ENCODE peak calls at places on chromosomes 5 and 9, in seven cellular contexts. One of them, this sample, is unnamed.

GRCh38 chr9:121239071-121239470 is 28.9 kb upstream of the GSN start:
- DNase-seq in GM23338: no peak
- DNase-seq in OCI-LY7: no peak
- DNase-seq in PC-3: no peak
- DNase-seq in MM.1S: no peak
- DNase-seq in GM23248: peak
- DNase-seq in neural progenitor cell: no peak
- DNase-seq in this sample: no peak

GRCh38 chr5:11334404-11334803 is 569.8 kb downstream of the CTNND2 start:
- DNase-seq in GM23338: no peak
- DNase-seq in OCI-LY7: no peak
- DNase-seq in PC-3: peak
- DNase-seq in MM.1S: no peak
- DNase-seq in GM23248: peak
- DNase-seq in neural progenitor cell: no peak
- DNase-seq in this sample: no peak

GRCh38 chr5:153463806-153464205 is 26.7 kb upstream of the GRIA1 start:
- DNase-seq in GM23338: no peak
- DNase-seq in OCI-LY7: no peak
- DNase-seq in PC-3: peak
- DNase-seq in MM.1S: no peak
- DNase-seq in GM23248: peak
- DNase-seq in neural progenitor cell: peak
- DNase-seq in this sample: no peak

GRCh38 chr5:149651686-149652085 is 70.4 kb downstream of the ARHGEF37 start:
- DNase-seq in GM23338: peak
- DNase-seq in OCI-LY7: peak
- DNase-seq in PC-3: no peak
- DNase-seq in MM.1S: no peak
- DNase-seq in GM23248: no peak
- DNase-seq in neural progenitor cell: no peak
- DNase-seq in this sample: no peak

GRCh38 chr5:157464518-157465171 is 4.6 kb downstream of the NIPAL4 start:
- DNase-seq in GM23338: peak
- DNase-seq in OCI-LY7: no peak
- DNase-seq in PC-3: peak
- DNase-seq in MM.1S: no peak
- DNase-seq in GM23248: peak
- DNase-seq in neural progenitor cell: no peak
- DNase-seq in this sample: peak

GRCh38 chr9:91567642-91568274 is 144.1 kb upstream of the NFIL3 start:
- DNase-seq in GM23338: no peak
- DNase-seq in OCI-LY7: no peak
- DNase-seq in PC-3: no peak
- DNase-seq in MM.1S: no peak
- DNase-seq in GM23248: no peak
- DNase-seq in neural progenitor cell: no peak
- DNase-seq in this sample: no peak

GRCh38 chr9:136975624-136976023 is 1.7 kb upstream of the PTGDS start:
- DNase-seq in GM23338: peak
- DNase-seq in OCI-LY7: peak
- DNase-seq in PC-3: no peak
- DNase-seq in MM.1S: no peak
- DNase-seq in GM23248: no peak
- DNase-seq in neural progenitor cell: peak
- DNase-seq in this sample: no peak

GRCh38 chr5:142495561-142495960 is 170.7 kb upstream of the SPRY4 start:
- DNase-seq in GM23338: no peak
- DNase-seq in OCI-LY7: no peak
- DNase-seq in PC-3: no peak
- DNase-seq in MM.1S: no peak
- DNase-seq in GM23248: peak
- DNase-seq in neural progenitor cell: no peak
- DNase-seq in this sample: no peak

GRCh38 chr9:107425110-107426025 is 64.2 kb downstream of the KLF4 start:
- DNase-seq in GM23338: peak
- DNase-seq in OCI-LY7: peak
- DNase-seq in PC-3: peak
- DNase-seq in MM.1S: peak
- DNase-seq in GM23248: peak
- DNase-seq in neural progenitor cell: peak
- DNase-seq in this sample: peak

GRCh38 chr9:79572891-79573696 is 1.3 kb downstream of the TLE4 start:
- DNase-seq in GM23338: peak
- DNase-seq in OCI-LY7: peak
- DNase-seq in PC-3: no peak
- DNase-seq in MM.1S: peak
- DNase-seq in GM23248: peak
- DNase-seq in neural progenitor cell: peak
- DNase-seq in this sample: no peak

GRCh38 chr5:173923236-173924104 is 35.3 kb downstream of the CPEB4 start:
- DNase-seq in GM23338: peak
- DNase-seq in OCI-LY7: peak
- DNase-seq in PC-3: no peak
- DNase-seq in MM.1S: no peak
- DNase-seq in GM23248: peak
- DNase-seq in neural progenitor cell: peak
- DNase-seq in this sample: no peak

GRCh38 chr5:169609716-169610115 is 26.1 kb downstream of the SPDL1 start:
- DNase-seq in GM23338: peak
- DNase-seq in OCI-LY7: no peak
- DNase-seq in PC-3: no peak
- DNase-seq in MM.1S: no peak
- DNase-seq in GM23248: no peak
- DNase-seq in neural progenitor cell: peak
- DNase-seq in this sample: no peak

GRCh38 chr5:43573058-43573457 is 16.2 kb upstream of the PAIP1 start:
- DNase-seq in GM23338: no peak
- DNase-seq in OCI-LY7: no peak
- DNase-seq in PC-3: no peak
- DNase-seq in MM.1S: no peak
- DNase-seq in GM23248: peak
- DNase-seq in neural progenitor cell: no peak
- DNase-seq in this sample: no peak

GRCh38 chr5:127884416-127884815 is 181.2 kb downstream of the CCDC192 start:
- DNase-seq in GM23338: no peak
- DNase-seq in OCI-LY7: no peak
- DNase-seq in PC-3: no peak
- DNase-seq in MM.1S: no peak
- DNase-seq in GM23248: no peak
- DNase-seq in neural progenitor cell: no peak
- DNase-seq in this sample: no peak

GRCh38 chr9:21077842-21078241 is at the start of gene IFNB1:
- DNase-seq in GM23338: no peak
- DNase-seq in OCI-LY7: no peak
- DNase-seq in PC-3: no peak
- DNase-seq in MM.1S: no peak
- DNase-seq in GM23248: no peak
- DNase-seq in neural progenitor cell: no peak
- DNase-seq in this sample: no peak

GRCh38 chr5:154513669-154514084 is 35.6 kb upstream of the HAND1 start:
- DNase-seq in GM23338: no peak
- DNase-seq in OCI-LY7: no peak
- DNase-seq in PC-3: no peak
- DNase-seq in MM.1S: peak
- DNase-seq in GM23248: peak
- DNase-seq in neural progenitor cell: no peak
- DNase-seq in this sample: no peak

GRCh38 chr9:27053369-27054057 is 48.0 kb upstream of the LRRC19 start:
- DNase-seq in GM23338: no peak
- DNase-seq in OCI-LY7: no peak
- DNase-seq in PC-3: no peak
- DNase-seq in MM.1S: no peak
- DNase-seq in GM23248: no peak
- DNase-seq in neural progenitor cell: no peak
- DNase-seq in this sample: no peak

GRCh38 chr5:174327317-174327864 is 281.9 kb downstream of the NSG2 start:
- DNase-seq in GM23338: peak
- DNase-seq in OCI-LY7: peak
- DNase-seq in PC-3: peak
- DNase-seq in MM.1S: peak
- DNase-seq in GM23248: peak
- DNase-seq in neural progenitor cell: peak
- DNase-seq in this sample: peak

GRCh38 chr5:145943674-145944121 is 7.3 kb downstream of the SH3RF2 start:
- DNase-seq in GM23338: no peak
- DNase-seq in OCI-LY7: no peak
- DNase-seq in PC-3: peak
- DNase-seq in MM.1S: peak
- DNase-seq in GM23248: peak
- DNase-seq in neural progenitor cell: no peak
- DNase-seq in this sample: peak

GRCh38 chr5:169268019-169268418 is 32.9 kb downstream of the SLIT3 start:
- DNase-seq in GM23338: no peak
- DNase-seq in OCI-LY7: no peak
- DNase-seq in PC-3: no peak
- DNase-seq in MM.1S: no peak
- DNase-seq in GM23248: peak
- DNase-seq in neural progenitor cell: no peak
- DNase-seq in this sample: no peak

GRCh38 chr5:141477169-141477568 is 1.4 kb downstream of the PCDHGC3 start:
- DNase-seq in GM23338: no peak
- DNase-seq in OCI-LY7: no peak
- DNase-seq in PC-3: no peak
- DNase-seq in MM.1S: no peak
- DNase-seq in GM23248: peak
- DNase-seq in neural progenitor cell: no peak
- DNase-seq in this sample: no peak

GRCh38 chr9:121282309-121283071 is 14.5 kb downstream of the GSN start:
- DNase-seq in GM23338: no peak
- DNase-seq in OCI-LY7: no peak
- DNase-seq in PC-3: peak
- DNase-seq in MM.1S: no peak
- DNase-seq in GM23248: peak
- DNase-seq in neural progenitor cell: no peak
- DNase-seq in this sample: no peak

GRCh38 chr5:109231331-109231730 is 178.4 kb downstream of the PJA2 start:
- DNase-seq in GM23338: no peak
- DNase-seq in OCI-LY7: no peak
- DNase-seq in PC-3: no peak
- DNase-seq in MM.1S: no peak
- DNase-seq in GM23248: no peak
- DNase-seq in neural progenitor cell: no peak
- DNase-seq in this sample: no peak

GRCh38 chr9:137350696-137351584 is 48.9 kb upstream of the NRARP start:
- DNase-seq in GM23338: no peak
- DNase-seq in OCI-LY7: no peak
- DNase-seq in PC-3: peak
- DNase-seq in MM.1S: no peak
- DNase-seq in GM23248: no peak
- DNase-seq in neural progenitor cell: no peak
- DNase-seq in this sample: no peak

GRCh38 chr9:69931340-69931739 is 110.7 kb downstream of the CFAP95 start:
- DNase-seq in GM23338: peak
- DNase-seq in OCI-LY7: no peak
- DNase-seq in PC-3: peak
- DNase-seq in MM.1S: no peak
- DNase-seq in GM23248: peak
- DNase-seq in neural progenitor cell: peak
- DNase-seq in this sample: no peak
- TF ChIP-seq EZH2phosphoT487 in GM23338: no peak
- TF ChIP-seq EZH2phosphoT487 in OCI-LY7: no peak
- TF ChIP-seq EZH2phosphoT487 in PC-3: no peak
- TF ChIP-seq EZH2phosphoT487 in MM.1S: no peak
- TF ChIP-seq EZH2phosphoT487 in GM23248: no peak
- TF ChIP-seq EZH2phosphoT487 in neural progenitor cell: no peak
- TF ChIP-seq EZH2phosphoT487 in this sample: no peak

DNA sequence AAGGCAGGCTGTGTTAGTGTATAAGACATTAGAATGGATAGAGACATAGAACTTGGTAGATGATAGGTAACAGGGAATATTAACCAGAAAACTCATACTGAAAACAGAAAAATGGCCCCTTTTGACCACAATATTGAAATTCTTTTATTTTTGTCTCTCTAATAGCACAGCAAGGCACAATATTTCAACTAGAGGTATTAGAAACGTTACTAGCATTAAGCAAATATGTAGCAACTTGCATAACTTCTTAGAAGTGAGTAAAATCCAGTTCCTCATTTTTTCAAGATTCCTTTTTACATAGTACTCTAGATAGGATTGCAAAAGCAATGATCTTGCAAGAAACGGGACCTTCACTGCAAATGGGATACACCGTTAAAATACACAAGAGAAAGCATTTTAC is 102.7 kb upstream of the VCAN start:
- DNase-seq in GM23338: no peak
- DNase-seq in OCI-LY7: no peak
- DNase-seq in PC-3: peak
- DNase-seq in MM.1S: no peak
- DNase-seq in GM23248: peak
- DNase-seq in neural progenitor cell: no peak
- DNase-seq in this sample: no peak
- TF ChIP-seq EZH2phosphoT487 in GM23338: no peak
- TF ChIP-seq EZH2phosphoT487 in OCI-LY7: no peak
- TF ChIP-seq EZH2phosphoT487 in PC-3: no peak
- TF ChIP-seq EZH2phosphoT487 in MM.1S: no peak
- TF ChIP-seq EZH2phosphoT487 in GM23248: no peak
- TF ChIP-seq EZH2phosphoT487 in neural progenitor cell: no peak
- TF ChIP-seq EZH2phosphoT487 in this sample: no peak

DNA sequence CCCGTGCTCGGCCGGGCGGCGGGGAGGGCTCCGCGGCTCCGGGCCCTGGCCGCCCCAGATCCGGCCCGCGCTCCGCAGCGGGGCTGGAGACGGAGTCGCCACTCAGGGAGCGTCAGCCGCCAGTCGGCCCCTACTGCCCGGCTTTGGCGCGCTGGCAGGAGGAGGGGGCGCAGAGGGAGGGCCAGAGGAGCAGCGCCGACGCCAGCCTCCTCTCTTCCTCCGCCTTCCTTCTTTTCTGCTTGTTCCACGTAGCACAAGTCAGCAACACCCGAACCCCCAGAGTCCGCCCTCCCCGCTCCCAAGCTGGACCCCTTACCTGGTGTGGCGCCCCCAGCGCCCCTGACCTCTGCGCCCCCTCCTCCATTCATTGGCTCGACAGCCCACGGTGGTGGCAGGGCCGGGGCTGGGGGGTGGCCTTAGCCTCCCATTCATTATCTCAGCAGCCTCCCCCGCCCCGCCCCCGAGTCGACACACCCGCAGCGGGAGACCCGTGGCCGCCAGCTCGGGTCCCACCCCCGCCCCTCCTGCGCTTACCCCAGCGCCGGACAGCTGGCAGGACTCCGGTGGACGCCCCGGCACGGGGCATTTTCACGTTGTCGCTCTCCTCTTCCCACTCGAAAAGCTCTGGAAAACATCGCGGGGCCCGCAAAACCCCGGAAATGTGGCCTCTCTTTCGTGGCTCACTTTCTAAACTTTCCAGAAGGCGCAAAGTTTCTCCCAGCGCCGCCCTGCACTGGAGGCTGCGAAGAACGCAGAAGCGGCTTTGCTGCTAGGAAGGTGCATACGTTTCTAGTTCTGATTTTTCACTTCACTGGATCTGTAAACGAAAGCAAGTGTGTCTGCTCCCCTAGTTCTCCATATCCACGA is at the start of gene LPAR1:
- DNase-seq in GM23338: peak
- DNase-seq in OCI-LY7: no peak
- DNase-seq in PC-3: peak
- DNase-seq in MM.1S: no peak
- DNase-seq in GM23248: peak
- DNase-seq in neural progenitor cell: peak
- DNase-seq in this sample: peak
- TF ChIP-seq EZH2phosphoT487 in GM23338: no peak
- TF ChIP-seq EZH2phosphoT487 in OCI-LY7: no peak
- TF ChIP-seq EZH2phosphoT487 in PC-3: no peak
- TF ChIP-seq EZH2phosphoT487 in MM.1S: no peak
- TF ChIP-seq EZH2phosphoT487 in GM23248: no peak
- TF ChIP-seq EZH2phosphoT487 in neural progenitor cell: no peak
- TF ChIP-seq EZH2phosphoT487 in this sample: no peak

GRCh38 chr5:40685952-40686351 is 6.2 kb downstream of the PTGER4 start:
- DNase-seq in GM23338: no peak
- DNase-seq in OCI-LY7: no peak
- DNase-seq in PC-3: no peak
- DNase-seq in MM.1S: no peak
- DNase-seq in GM23248: no peak
- DNase-seq in neural progenitor cell: no peak
- DNase-seq in this sample: no peak
- TF ChIP-seq EZH2phosphoT487 in GM23338: no peak
- TF ChIP-seq EZH2phosphoT487 in OCI-LY7: no peak
- TF ChIP-seq EZH2phosphoT487 in PC-3: no peak
- TF ChIP-seq EZH2phosphoT487 in MM.1S: no peak
- TF ChIP-seq EZH2phosphoT487 in GM23248: no peak
- TF ChIP-seq EZH2phosphoT487 in neural progenitor cell: no peak
- TF ChIP-seq EZH2phosphoT487 in this sample: no peak

This sample was measured in HCT116.